ENCODE peak calls at places on chromosome 2, in six cellular contexts. B is fibroblast of lung, A is NCI-H524, N is dermis blood vessel endothelial cell, W is lung, Q is IMR-90. L is an unnamed sample.

GRCh38 chr2:219656523-219656922 is 29.1 kb downstream of the SLC4A3 start:
- DNase-seq in B (peak; percentile 37), A (no peak), N (no peak), W (no peak), Q (peak; percentile 58), L (no peak)

GRCh38 chr2:239394346-239394945 is 6.4 kb downstream of the HDAC4 start:
- DNase-seq in B (no peak), A (no peak), N (no peak), W (no peak), Q (no peak), L (no peak)

GRCh38 chr2:166417669-166418068 is 41.9 kb upstream of the SCN9A start:
- DNase-seq in B (peak; percentile 74), A (peak; percentile 54), N (peak; percentile 54), W (no peak), Q (peak; percentile 65), L (peak; percentile 23)

GRCh38 chr2:68391099-68391498 is 26.0 kb downstream of the PLEK start:
- DNase-seq in B (no peak), A (no peak), N (no peak), W (no peak), Q (no peak), L (no peak)

GRCh38 chr2:27049422-27050280 is 1.8 kb upstream of the AGBL5 start:
- DNase-seq in B (no peak), A (no peak), N (no peak), W (peak; percentile 45), Q (no peak), L (no peak)

GRCh38 chr2:230814616-230815015 is 50.1 kb upstream of the ITM2C start:
- DNase-seq in B (peak; percentile 55), A (peak; percentile 24), N (peak; percentile 55), W (no peak), Q (peak; percentile 47), L (no peak)

GRCh38 chr2:65130440-65131175 is 702 bp upstream of the RAB1A start:
- DNase-seq in B (no peak), A (peak; percentile 75), N (no peak), W (no peak), Q (no peak), L (no peak)

GRCh38 chr2:165969227-165969626 is 15.7 kb upstream of the TTC21B start:
- DNase-seq in B (peak; percentile 4), A (peak; percentile 53), N (peak; percentile 17), W (no peak), Q (no peak), L (no peak)

GRCh38 chr2:224111576-224111975 is 72.5 kb upstream of the SERPINE2 start:
- DNase-seq in B (no peak), A (no peak), N (no peak), W (peak; percentile 3), Q (peak; percentile 76), L (no peak)

GRCh38 chr2:69753659-69754350 is 11.9 kb downstream of the ANXA4 start:
- DNase-seq in B (no peak), A (no peak), N (no peak), W (no peak), Q (no peak), L (no peak)

GRCh38 chr2:96407919-96408550 is 72.5 kb downstream of the NCAPH start:
- DNase-seq in B (no peak), A (no peak), N (no peak), W (no peak), Q (no peak), L (no peak)

GRCh38 chr2:241507430-241508239 is 749 bp downstream of the STK25 start:
- DNase-seq in B (peak; percentile 36), A (peak; percentile 53), N (peak; percentile 71), W (no peak), Q (peak; percentile 33), L (no peak)

L was measured in fibroblast of the conjunctiva.